ENCODE peak calls at places on chromosomes 4 and X, in five cellular contexts. G is AML-193, C is Daoy, F is HS-5, Y is neuronal stem cell. W is an unnamed sample.

GRCh38 chrX:39752820-39753219 is 344.9 kb downstream of the BCOR start:
- DNase-seq in F (no peak), G (no peak), Y (no peak), C (no peak), W (no peak)

GRCh38 chrX:47523713-47524166 is 37.3 kb upstream of the ARAF start:
- DNase-seq in F (no peak), Y (no peak), C (no peak), G (no peak), W (no peak)

GRCh38 chr4:161148051-161148450 is 1015.7 kb downstream of the FSTL5 start:
- DNase-seq in C (no peak), Y (no peak), G (no peak), F (no peak), W (no peak)

GRCh38 chr4:19382993-19383392 is 868.7 kb upstream of the SLIT2 start:
- DNase-seq in G (no peak), Y (no peak), F (peak), C (peak), W (no peak)

GRCh38 chr4:118313098-118313497 is 39.7 kb downstream of the PRSS12 start:
- DNase-seq in Y (no peak), G (no peak), F (no peak), C (no peak), W (no peak)

GRCh38 chr4:178553201-178553600 is 1111.0 kb upstream of the AGA start:
- DNase-seq in Y (no peak), C (no peak), F (no peak), G (no peak), W (no peak)

GRCh38 chrX:44183329-44183728 is 160.1 kb downstream of the EFHC2 start:
- DNase-seq in C (no peak), G (no peak), Y (no peak), F (no peak), W (no peak)

GRCh38 chrX:1163231-1163630 is 49.2 kb downstream of the CRLF2 start:
- DNase-seq in F (no peak), Y (no peak), G (no peak), C (peak), W (no peak)

GRCh38 chr4:156547439-156547838 is 424.2 kb downstream of the PDGFC start:
- DNase-seq in C (peak), Y (no peak), F (peak), G (no peak), W (no peak)

GRCh38 chr4:25943312-25943711 is 29.3 kb downstream of the SMIM20 start:
- DNase-seq in G (no peak), C (no peak), Y (no peak), F (no peak), W (peak)

GRCh38 chr4:38673109-38673978 is 9.3 kb downstream of the KLF3 start:
- DNase-seq in G (no peak), F (no peak), Y (no peak), C (peak), W (peak)